ENCODE peak calls at places on chromosomes 16 and 17, in ten cellular contexts. One of them, this sample, is unnamed.

GRCh38 chr16:17246974-17247718 is 223.6 kb downstream of the XYLT1 start:
- DNase-seq in tibial artery: no peak
- DNase-seq in tibial nerve: no peak
- DNase-seq in SK-N-SH: no peak
- DNase-seq in ovary: no peak
- DNase-seq in heart left ventricle: no peak
- DNase-seq in RWPE1: no peak
- DNase-seq in pancreas: no peak
- DNase-seq in fibroblast of lung: no peak
- DNase-seq in endodermal cell: no peak
- DNase-seq in this sample: no peak

GRCh38 chr17:81222620-81222905 is 202 bp downstream of the CEP131 start:
- DNase-seq in tibial artery: no peak
- DNase-seq in tibial nerve: no peak
- DNase-seq in SK-N-SH: no peak
- DNase-seq in ovary: no peak
- DNase-seq in heart left ventricle: no peak
- DNase-seq in RWPE1: no peak
- DNase-seq in pancreas: no peak
- DNase-seq in fibroblast of lung: no peak
- DNase-seq in endodermal cell: no peak
- DNase-seq in this sample: no peak

GRCh38 chr16:81513204-81514040 is 68.8 kb downstream of the CMIP start:
- DNase-seq in tibial artery: peak; percentile 78
- DNase-seq in tibial nerve: peak; percentile 49
- DNase-seq in SK-N-SH: no peak
- DNase-seq in ovary: peak; percentile 75
- DNase-seq in heart left ventricle: peak; percentile 70
- DNase-seq in RWPE1: no peak
- DNase-seq in pancreas: no peak
- DNase-seq in fibroblast of lung: peak; percentile 52
- DNase-seq in endodermal cell: peak; percentile 80
- DNase-seq in this sample: no peak

GRCh38 chr17:10631048-10631700 is 25.9 kb downstream of the MYH3 start:
- DNase-seq in tibial artery: no peak
- DNase-seq in tibial nerve: no peak
- DNase-seq in SK-N-SH: peak; percentile 66
- DNase-seq in ovary: peak; percentile 58
- DNase-seq in heart left ventricle: no peak
- DNase-seq in RWPE1: peak; percentile 33
- DNase-seq in pancreas: no peak
- DNase-seq in fibroblast of lung: peak; percentile 26
- DNase-seq in endodermal cell: peak; percentile 88
- DNase-seq in this sample: no peak

GRCh38 chr16:6133009-6133408 is 1035.4 kb upstream of the EEF2KMT start:
- DNase-seq in tibial artery: no peak
- DNase-seq in tibial nerve: no peak
- DNase-seq in SK-N-SH: no peak
- DNase-seq in ovary: no peak
- DNase-seq in heart left ventricle: no peak
- DNase-seq in RWPE1: no peak
- DNase-seq in pancreas: no peak
- DNase-seq in fibroblast of lung: no peak
- DNase-seq in endodermal cell: no peak
- DNase-seq in this sample: no peak

GRCh38 chr16:17647879-17648649 is 177.3 kb upstream of the XYLT1 start:
- DNase-seq in tibial artery: no peak
- DNase-seq in tibial nerve: no peak
- DNase-seq in SK-N-SH: peak; percentile 44
- DNase-seq in ovary: no peak
- DNase-seq in heart left ventricle: no peak
- DNase-seq in RWPE1: no peak
- DNase-seq in pancreas: no peak
- DNase-seq in fibroblast of lung: no peak
- DNase-seq in endodermal cell: no peak
- DNase-seq in this sample: no peak

GRCh38 chr16:87603684-87604571 is 1.6 kb downstream of the JPH3 start:
- DNase-seq in tibial artery: no peak
- DNase-seq in tibial nerve: no peak
- DNase-seq in SK-N-SH: peak; percentile 77
- DNase-seq in ovary: no peak
- DNase-seq in heart left ventricle: no peak
- DNase-seq in RWPE1: no peak
- DNase-seq in pancreas: no peak
- DNase-seq in fibroblast of lung: no peak
- DNase-seq in endodermal cell: peak; percentile 72
- DNase-seq in this sample: no peak

GRCh38 chr17:29358421-29358820 is 31.7 kb upstream of the TAOK1 start:
- DNase-seq in tibial artery: no peak
- DNase-seq in tibial nerve: no peak
- DNase-seq in SK-N-SH: no peak
- DNase-seq in ovary: no peak
- DNase-seq in heart left ventricle: no peak
- DNase-seq in RWPE1: no peak
- DNase-seq in pancreas: no peak
- DNase-seq in fibroblast of lung: no peak
- DNase-seq in endodermal cell: peak; percentile 4
- DNase-seq in this sample: no peak

GRCh38 chr17:14302421-14303099 is 1.7 kb downstream of the HS3ST3B1 start:
- DNase-seq in tibial artery: peak; percentile 78
- DNase-seq in tibial nerve: peak; percentile 56
- DNase-seq in SK-N-SH: peak; percentile 92
- DNase-seq in ovary: peak; percentile 91
- DNase-seq in heart left ventricle: peak; percentile 84
- DNase-seq in RWPE1: peak; percentile 77
- DNase-seq in pancreas: peak; percentile 94
- DNase-seq in fibroblast of lung: peak; percentile 86
- DNase-seq in endodermal cell: peak; percentile 96
- DNase-seq in this sample: peak; percentile 64

DNA sequence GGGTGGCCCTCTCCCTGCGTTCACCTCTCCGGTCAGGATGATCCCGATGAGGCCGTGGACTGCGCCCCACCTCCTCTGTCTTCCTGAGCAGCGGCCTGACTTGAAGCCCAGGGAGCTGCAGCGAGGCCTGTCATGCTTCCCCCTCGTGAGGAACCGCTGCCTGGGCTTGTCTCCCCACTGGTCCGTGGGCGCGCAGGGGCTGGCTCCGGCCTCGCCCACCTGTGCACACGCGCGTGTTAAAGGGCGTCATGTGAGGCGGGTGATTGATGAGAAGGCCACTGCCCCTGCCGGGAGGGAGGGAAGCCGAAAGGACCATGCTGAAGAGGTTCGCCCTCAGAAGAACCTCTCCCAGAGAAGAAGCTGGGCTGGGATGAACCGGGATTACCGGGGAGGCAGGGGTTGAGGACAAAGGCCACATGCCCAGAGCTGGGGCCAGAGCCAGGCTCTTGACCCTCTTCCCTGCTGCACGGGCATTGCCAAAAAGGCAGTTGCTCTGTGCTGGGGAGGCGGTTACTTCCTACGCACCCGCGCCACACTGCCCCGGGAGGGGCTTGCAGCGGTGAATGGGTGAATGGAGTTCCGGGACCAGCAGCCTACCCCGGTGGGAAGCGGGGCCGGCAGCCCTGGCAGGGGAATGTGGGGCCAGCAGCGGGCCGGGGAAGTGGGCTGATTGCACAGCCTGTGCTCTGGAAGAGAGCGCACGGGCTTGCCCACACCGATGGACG is 85.9 kb upstream of the GSE1 start:
- DNase-seq in tibial artery: no peak
- DNase-seq in tibial nerve: no peak
- DNase-seq in SK-N-SH: no peak
- DNase-seq in ovary: peak; percentile 39
- DNase-seq in heart left ventricle: no peak
- DNase-seq in RWPE1: no peak
- DNase-seq in pancreas: peak; percentile 59
- DNase-seq in fibroblast of lung: no peak
- DNase-seq in endodermal cell: no peak
- DNase-seq in this sample: no peak
- TF ChIP-seq CTCF in tibial artery: no peak
- TF ChIP-seq CTCF in tibial nerve: no peak
- TF ChIP-seq CTCF in SK-N-SH: no peak
- TF ChIP-seq CTCF in ovary: no peak
- TF ChIP-seq CTCF in heart left ventricle: no peak
- TF ChIP-seq CTCF in RWPE1: no peak
- TF ChIP-seq CTCF in pancreas: no peak
- TF ChIP-seq CTCF in fibroblast of lung: no peak
- TF ChIP-seq CTCF in endodermal cell: no peak
- TF ChIP-seq CTCF in this sample: no peak

GRCh38 chr17:45425125-45425983 is 7.3 kb downstream of the ARHGAP27 start:
- DNase-seq in tibial artery: no peak
- DNase-seq in tibial nerve: no peak
- DNase-seq in SK-N-SH: peak; percentile 68
- DNase-seq in ovary: no peak
- DNase-seq in heart left ventricle: peak; percentile 64
- DNase-seq in RWPE1: peak; percentile 89
- DNase-seq in pancreas: peak; percentile 92
- DNase-seq in fibroblast of lung: peak; percentile 62
- DNase-seq in endodermal cell: peak; percentile 99
- DNase-seq in this sample: peak; percentile 94
- H3K27ac ChIP-seq in tibial artery: no peak overlapping the region
- H3K27ac ChIP-seq in tibial nerve: no peak overlapping the region
- H3K27ac ChIP-seq in SK-N-SH: no peak overlapping the region
- H3K27ac ChIP-seq in ovary: no peak overlapping the region
- H3K27ac ChIP-seq in heart left ventricle: peak overlapping the region; percentile 82
- H3K27ac ChIP-seq in RWPE1: peak overlapping the region; percentile 86
- H3K27ac ChIP-seq in pancreas: peak overlapping the region; percentile 67
- H3K27ac ChIP-seq in fibroblast of lung: no peak overlapping the region
- H3K27ac ChIP-seq in endodermal cell: no peak overlapping the region
- H3K27ac ChIP-seq in this sample: peak overlapping the region; percentile 49

DNA sequence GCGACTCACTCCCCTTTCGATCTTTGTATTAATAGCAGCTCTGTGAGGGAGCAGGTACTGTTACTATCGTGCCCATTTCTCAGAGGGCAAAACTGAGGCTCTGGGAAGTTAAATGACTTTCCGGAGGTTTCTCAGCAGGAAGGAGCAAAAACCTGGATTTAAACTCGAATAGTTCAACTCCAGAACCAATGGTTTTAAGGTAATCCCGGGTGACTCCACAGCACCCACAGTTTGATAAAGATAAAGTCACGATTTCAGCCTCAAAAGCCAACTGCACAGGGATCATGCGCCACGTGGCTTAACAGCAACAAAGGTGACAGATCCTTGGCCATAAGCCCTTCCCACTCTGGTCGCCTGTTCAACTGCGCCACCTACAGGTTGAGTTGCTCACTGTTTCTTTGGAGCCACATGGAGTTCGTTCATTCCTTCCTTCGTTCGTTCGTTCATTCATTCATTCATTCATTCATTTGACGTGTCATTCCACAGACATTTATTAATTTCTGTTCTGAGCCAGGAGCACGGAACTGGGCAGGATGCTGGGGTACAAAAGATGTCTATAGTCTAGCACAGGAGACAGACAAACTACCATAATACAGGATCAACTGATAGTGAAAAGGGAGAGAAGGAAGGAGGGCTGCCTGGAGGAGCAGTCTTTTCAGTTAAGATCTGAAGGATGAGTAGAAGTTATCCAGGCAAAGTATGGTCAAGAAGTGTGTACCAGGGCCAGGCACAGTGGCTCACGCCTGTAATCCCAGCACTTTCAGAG is 134.8 kb downstream of the HS3ST2 start:
- DNase-seq in tibial artery: peak; percentile 79
- DNase-seq in tibial nerve: peak; percentile 78
- DNase-seq in SK-N-SH: peak; percentile 77
- DNase-seq in ovary: no peak
- DNase-seq in heart left ventricle: peak; percentile 41
- DNase-seq in RWPE1: peak; percentile 69
- DNase-seq in pancreas: peak; percentile 68
- DNase-seq in fibroblast of lung: peak; percentile 59
- DNase-seq in endodermal cell: peak; percentile 95
- DNase-seq in this sample: peak; percentile 75
- TF ChIP-seq CTCF in tibial artery: peak; percentile 69
- TF ChIP-seq CTCF in tibial nerve: peak; percentile 33
- TF ChIP-seq CTCF in SK-N-SH: peak; percentile 66
- TF ChIP-seq CTCF in ovary: no peak
- TF ChIP-seq CTCF in heart left ventricle: peak; percentile 75
- TF ChIP-seq CTCF in RWPE1: peak; percentile 68
- TF ChIP-seq CTCF in pancreas: peak; percentile 65
- TF ChIP-seq CTCF in fibroblast of lung: peak; percentile 57
- TF ChIP-seq CTCF in endodermal cell: peak; percentile 92
- TF ChIP-seq CTCF in this sample: peak; percentile 93

GRCh38 chr17:76645481-76645880 is 1.9 kb upstream of the ST6GALNAC1 start:
- DNase-seq in tibial artery: no peak
- DNase-seq in tibial nerve: no peak
- DNase-seq in SK-N-SH: no peak
- DNase-seq in ovary: no peak
- DNase-seq in heart left ventricle: no peak
- DNase-seq in RWPE1: no peak
- DNase-seq in pancreas: no peak
- DNase-seq in fibroblast of lung: no peak
- DNase-seq in endodermal cell: no peak
- DNase-seq in this sample: no peak
- H3K27ac ChIP-seq in tibial artery: no peak overlapping the region
- H3K27ac ChIP-seq in tibial nerve: no peak overlapping the region
- H3K27ac ChIP-seq in SK-N-SH: no peak overlapping the region
- H3K27ac ChIP-seq in ovary: no peak overlapping the region
- H3K27ac ChIP-seq in heart left ventricle: no peak overlapping the region
- H3K27ac ChIP-seq in RWPE1: no peak overlapping the region
- H3K27ac ChIP-seq in pancreas: no peak overlapping the region
- H3K27ac ChIP-seq in fibroblast of lung: no peak overlapping the region
- H3K27ac ChIP-seq in endodermal cell: no peak overlapping the region
- H3K27ac ChIP-seq in this sample: no peak overlapping the region